ENCODE peak calls at places on chromosomes 2 and 18, in four cellular contexts. One of them, this sample, is unnamed.

GRCh38 chr18:79873449-79874110 is 75.8 kb downstream of the KCNG2 start:
- DNase-seq in GM12878: no peak
- DNase-seq in HepG2: no peak
- DNase-seq in K562: no peak
- DNase-seq in this sample: no peak

GRCh38 chr2:23387221-23387550 is 2.2 kb downstream of the KLHL29 start:
- DNase-seq in HepG2: no peak
- DNase-seq in GM12878: no peak
- DNase-seq in K562: no peak
- DNase-seq in this sample: no peak

GRCh38 chr2:105809723-105810122 is 65.0 kb downstream of the NCK2 start:
- DNase-seq in GM12878: no peak
- DNase-seq in K562: no peak
- DNase-seq in HepG2: no peak
- DNase-seq in this sample: no peak

GRCh38 chr2:17857016-17857415 is 21.5 kb upstream of the KCNS3 start:
- DNase-seq in HepG2: no peak
- DNase-seq in GM12878: no peak
- DNase-seq in K562: no peak
- DNase-seq in this sample: no peak

GRCh38 chr18:9172506-9173127 is 36.0 kb downstream of the ANKRD12 start:
- DNase-seq in GM12878: no peak
- DNase-seq in HepG2: no peak
- DNase-seq in K562: no peak
- DNase-seq in this sample: no peak

GRCh38 chr2:127619901-127620705 is 25.9 kb upstream of the GPR17 start:
- DNase-seq in GM12878: no peak
- DNase-seq in K562: no peak
- DNase-seq in HepG2: no peak
- DNase-seq in this sample: no peak

GRCh38 chr2:109352066-109352897 is 223.3 kb downstream of the SH3RF3 start:
- DNase-seq in HepG2: no peak
- DNase-seq in GM12878: no peak
- DNase-seq in K562: no peak
- DNase-seq in this sample: no peak

GRCh38 chr2:239285071-239285931 is 115.5 kb downstream of the HDAC4 start:
- DNase-seq in K562: peak
- DNase-seq in HepG2: peak
- DNase-seq in GM12878: no peak
- DNase-seq in this sample: no peak

GRCh38 chr18:42275138-42275535 is 320.1 kb downstream of the PIK3C3 start:
- DNase-seq in K562: no peak
- DNase-seq in HepG2: no peak
- DNase-seq in GM12878: no peak
- DNase-seq in this sample: no peak
- TF ChIP-seq SP1 in K562: no peak
- TF ChIP-seq SP1 in HepG2: no peak
- TF ChIP-seq SP1 in GM12878: no peak
- TF ChIP-seq SP1 in this sample: no peak

DNA sequence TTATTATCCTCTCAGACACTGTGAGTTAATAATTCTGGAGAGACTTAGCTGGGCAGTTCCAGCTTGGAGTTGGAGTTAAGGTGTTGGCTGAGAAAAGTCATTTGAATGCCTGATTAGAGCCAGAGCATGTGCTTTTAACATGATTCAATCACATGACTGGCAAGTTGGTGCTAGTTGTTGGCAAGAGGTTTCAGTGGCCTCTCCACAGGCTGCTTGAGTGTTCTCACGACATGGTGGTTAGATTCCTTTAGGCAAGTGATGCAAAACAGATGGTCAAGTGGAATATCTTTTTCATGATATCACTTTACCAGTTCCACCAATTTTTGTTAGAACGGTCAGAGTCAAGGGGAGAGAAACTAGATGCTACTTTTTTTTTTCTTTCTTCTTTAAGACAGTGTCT is 262.7 kb upstream of the FN1 start:
- DNase-seq in K562: no peak
- DNase-seq in HepG2: no peak
- DNase-seq in GM12878: no peak
- DNase-seq in this sample: no peak
- TF ChIP-seq FOXM1 in K562: no peak
- TF ChIP-seq FOXM1 in HepG2: no peak
- TF ChIP-seq FOXM1 in GM12878: no peak
- TF ChIP-seq FOXM1 in this sample: no peak

DNA sequence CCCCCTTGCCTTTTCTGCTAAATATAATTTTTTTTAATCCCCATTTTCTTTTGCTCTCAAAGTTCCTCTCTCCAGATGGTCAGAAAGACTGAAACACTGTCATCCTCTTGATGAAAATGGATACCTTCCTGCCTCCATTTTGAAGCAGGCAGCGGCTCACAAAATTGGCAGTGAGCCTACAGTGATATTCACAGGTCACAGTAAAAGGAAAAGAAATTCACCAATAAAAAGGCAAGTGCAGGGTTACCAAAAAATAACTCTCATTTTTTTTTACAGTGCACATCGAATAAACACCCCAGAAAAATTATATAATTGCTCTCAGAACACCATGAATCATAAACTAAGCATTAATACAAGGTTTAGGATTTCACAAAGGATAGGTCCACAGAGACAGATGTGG is 307.5 kb downstream of the TCF4 start:
- DNase-seq in GM12878: no peak
- DNase-seq in HepG2: no peak
- DNase-seq in K562: no peak
- DNase-seq in this sample: no peak
- TF ChIP-seq SP1 in GM12878: no peak
- TF ChIP-seq SP1 in HepG2: no peak
- TF ChIP-seq SP1 in K562: no peak
- TF ChIP-seq SP1 in this sample: no peak

GRCh38 chr18:74513883-74514205 is 17.7 kb downstream of the CNDP2 start:
- DNase-seq in K562: no peak
- DNase-seq in HepG2: no peak
- DNase-seq in GM12878: no peak
- DNase-seq in this sample: no peak

GRCh38 chr18:74511823-74512222 is 15.7 kb downstream of the CNDP2 start:
- DNase-seq in HepG2: no peak
- DNase-seq in GM12878: no peak
- DNase-seq in K562: no peak
- DNase-seq in this sample: no peak

GRCh38 chr18:74513149-74513882 is 17.2 kb downstream of the CNDP2 start:
- DNase-seq in K562: no peak
- DNase-seq in HepG2: no peak
- DNase-seq in GM12878: no peak
- DNase-seq in this sample: no peak

GRCh38 chr18:74510770-74511095 is 14.6 kb downstream of the CNDP2 start:
- DNase-seq in GM12878: no peak
- DNase-seq in HepG2: no peak
- DNase-seq in K562: no peak
- DNase-seq in this sample: no peak

DNA sequence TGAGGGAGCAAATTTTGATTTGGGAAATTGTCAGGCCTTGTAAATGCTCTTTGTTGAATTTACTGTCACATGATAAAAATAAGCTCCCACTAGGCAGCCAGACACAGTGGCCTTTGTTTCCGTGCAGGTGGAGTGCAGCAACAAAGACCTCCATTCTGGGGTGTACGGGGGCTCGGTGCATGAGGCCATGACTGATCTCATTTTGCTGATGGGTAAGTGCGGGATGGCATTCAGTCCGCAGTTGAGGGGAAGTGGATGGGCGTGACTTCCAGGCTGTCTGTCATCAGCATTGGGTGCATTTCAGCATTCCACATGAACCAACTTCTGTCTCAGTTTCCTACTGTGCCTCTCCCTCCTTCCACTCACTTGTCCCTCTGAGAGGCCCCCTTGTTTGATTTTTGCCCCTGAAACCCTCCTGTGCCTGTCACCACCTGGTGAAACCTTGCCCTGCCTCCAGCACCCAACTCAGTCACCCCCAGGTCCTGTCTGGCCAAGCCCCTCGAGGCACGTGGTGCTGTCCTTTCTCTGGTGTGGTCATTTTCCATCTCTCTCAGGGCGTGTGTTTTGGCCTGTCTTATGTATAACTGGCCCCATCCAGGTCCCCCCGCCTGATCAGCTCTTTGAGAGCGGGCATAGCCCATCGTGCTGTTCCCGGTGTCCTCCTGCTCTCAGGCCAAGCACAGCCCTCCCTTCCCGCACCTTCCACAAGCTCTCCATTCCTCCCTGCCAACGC is 16.3 kb downstream of the CNDP2 start:
- DNase-seq in K562: no peak
- DNase-seq in HepG2: no peak
- DNase-seq in GM12878: no peak
- DNase-seq in this sample: no peak
- TF ChIP-seq FOXM1 in K562: no peak
- TF ChIP-seq FOXM1 in HepG2: no peak
- TF ChIP-seq FOXM1 in GM12878: no peak
- TF ChIP-seq FOXM1 in this sample: no peak

DNA sequence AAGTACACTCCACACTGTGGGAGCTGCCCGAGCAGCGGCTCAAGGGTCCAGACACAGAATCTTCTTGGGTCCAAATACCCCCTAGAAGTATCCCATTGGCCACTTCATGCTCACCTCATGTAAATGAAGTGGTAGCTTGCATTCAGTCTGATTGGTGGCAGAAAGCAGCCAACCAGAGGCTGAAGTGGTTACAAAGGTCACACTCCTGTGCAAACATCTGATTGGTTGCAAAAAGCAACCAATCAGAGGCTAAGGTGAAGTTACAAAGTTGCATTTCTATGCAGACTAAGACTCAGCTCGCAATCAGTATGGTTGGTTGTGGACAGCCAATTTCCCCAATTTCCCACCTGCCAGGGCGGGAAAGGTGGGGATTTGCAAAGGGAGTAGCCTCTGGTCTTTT is 94.3 kb downstream of the DGKD start:
- DNase-seq in GM12878: no peak
- DNase-seq in K562: no peak
- DNase-seq in HepG2: peak
- DNase-seq in this sample: no peak
- TF ChIP-seq SP1 in GM12878: no peak
- TF ChIP-seq SP1 in K562: no peak
- TF ChIP-seq SP1 in HepG2: no peak
- TF ChIP-seq SP1 in this sample: no peak